ENCODE peak calls at places on chromosomes 3 and 15, in nine cellular contexts. K is OCI-LY7, E is H1, B is IMR-90, U is heart right ventricle, X is heart left ventricle, D is astrocyte, Y is Panc1, Q is K562. S is an unnamed sample.

GRCh38 chr15:50365570-50365969 is 10.6 kb upstream of the GABPB1 start:
- DNase-seq in K (no peak), E (no peak), B (no peak), U (no peak), X (no peak), D (no peak), Y (no peak), Q (no peak), S (no peak)

GRCh38 chr15:61381501-61381900 is 152.4 kb upstream of the RORA start:
- DNase-seq in K (no peak), E (no peak), B (no peak), U (no peak), X (no peak), D (no peak), Y (no peak), Q (no peak), S (no peak)

GRCh38 chr3:39290255-39290654 is 10.4 kb upstream of the CX3CR1 start:
- DNase-seq in K (no peak), E (no peak), B (no peak), U (no peak), X (no peak), D (no peak), Y (no peak), Q (no peak), S (no peak)

GRCh38 chr3:27943106-27943505 is 221.0 kb upstream of the EOMES start:
- DNase-seq in K (no peak), E (peak; percentile 55), B (no peak), U (no peak), X (no peak), D (no peak), Y (no peak), Q (no peak), S (no peak)

GRCh38 chr15:27679621-27680521 is 419.2 kb downstream of the OCA2 start:
- DNase-seq in K (no peak), E (no peak), B (no peak), U (no peak), X (no peak), D (peak; percentile 44), Y (no peak), Q (no peak), S (no peak)

GRCh38 chr3:29914861-29915524 is 634.1 kb downstream of the RBMS3 start:
- DNase-seq in K (no peak), E (no peak), B (peak; percentile 78), U (no peak), X (no peak), D (peak; percentile 75), Y (no peak), Q (no peak), S (no peak)

GRCh38 chr15:36797128-36797527 is 217.7 kb downstream of the CDIN1 start:
- DNase-seq in K (no peak), E (no peak), B (no peak), U (no peak), X (no peak), D (no peak), Y (no peak), Q (no peak), S (no peak)

GRCh38 chr3:149010504-149010951 is 19.2 kb downstream of the GYG1 start:
- DNase-seq in K (no peak), E (no peak), B (peak; percentile 87), U (no peak), X (no peak), D (peak; percentile 51), Y (no peak), Q (no peak), S (no peak)

GRCh38 chr15:78399081-78399480 is 38.9 kb upstream of the IREB2 start:
- DNase-seq in K (no peak), E (no peak), B (no peak), U (no peak), X (no peak), D (no peak), Y (no peak), Q (no peak), S (no peak)

GRCh38 chr15:100783296-100783695 is 96.3 kb upstream of the ALDH1A3 start:
- DNase-seq in K (no peak), E (peak; percentile 33), B (no peak), U (no peak), X (no peak), D (no peak), Y (no peak), Q (no peak), S (no peak)

GRCh38 chr15:38069506-38069905 is 135.1 kb downstream of the TMCO5A start:
- DNase-seq in K (peak; percentile 32), E (no peak), B (peak; percentile 86), U (peak; percentile 23), X (no peak), D (peak; percentile 87), Y (no peak), Q (no peak), S (no peak)

GRCh38 chr3:134132961-134133360 is 103.2 kb upstream of the SLCO2A1 start:
- DNase-seq in K (no peak), E (no peak), B (peak; percentile 35), U (no peak), X (no peak), D (no peak), Y (no peak), Q (no peak), S (no peak)

GRCh38 chr15:41928100-41928499 is 34.2 kb upstream of the SPTBN5 start:
- DNase-seq in K (no peak), E (no peak), B (no peak), U (no peak), X (no peak), D (no peak), Y (no peak), Q (no peak), S (no peak)

GRCh38 chr3:71563827-71564226 is 19.7 kb downstream of the FOXP1 start:
- DNase-seq in K (peak; percentile 94), E (no peak), B (no peak), U (no peak), X (no peak), D (no peak), Y (no peak), Q (no peak), S (no peak)

GRCh38 chr3:171187706-171188290 is 161.3 kb upstream of the SLC2A2 start:
- DNase-seq in K (peak; percentile 61), E (no peak), B (peak; percentile 48), U (peak; percentile 15), X (no peak), D (no peak), Y (no peak), Q (peak; percentile 49), S (no peak)

GRCh38 chr15:78626611-78627010 is 5.8 kb upstream of the CHRNA3 start:
- DNase-seq in K (no peak), E (no peak), B (no peak), U (no peak), X (no peak), D (no peak), Y (no peak), Q (no peak), S (no peak)

GRCh38 chr3:71707600-71707999 is 17.6 kb downstream of the EIF4E3 start:
- DNase-seq in K (no peak), E (no peak), B (peak; percentile 62), U (no peak), X (no peak), D (peak; percentile 75), Y (no peak), Q (no peak), S (no peak)

GRCh38 chr3:171967932-171968678 is 71.3 kb upstream of the FNDC3B start:
- DNase-seq in K (no peak), E (no peak), B (peak; percentile 85), U (peak; percentile 48), X (no peak), D (peak; percentile 100), Y (no peak), Q (no peak), S (no peak)

GRCh38 chr3:58333206-58334012 is 717 bp downstream of the PXK start:
- DNase-seq in K (peak; percentile 75), E (peak; percentile 58), B (no peak), U (peak; percentile 16), X (peak; percentile 29), D (no peak), Y (no peak), Q (peak; percentile 21), S (no peak)

GRCh38 chr15:89023311-89023961 is 64.8 kb upstream of the ABHD2 start:
- DNase-seq in K (no peak), E (no peak), B (peak; percentile 38), U (no peak), X (no peak), D (no peak), Y (no peak), Q (no peak), S (no peak)

GRCh38 chr15:60582370-60583036 is 103.6 kb upstream of the ICE2 start:
- DNase-seq in K (no peak), E (no peak), B (peak; percentile 54), U (no peak), X (no peak), D (peak; percentile 6), Y (no peak), Q (no peak), S (no peak)

GRCh38 chr3:176633511-176633910 is 563.8 kb downstream of the TBL1XR1 start:
- DNase-seq in K (no peak), E (no peak), B (no peak), U (no peak), X (no peak), D (no peak), Y (no peak), Q (peak; percentile 12), S (no peak)

GRCh38 chr3:136914739-136915138 is 43.0 kb upstream of the IL20RB start:
- DNase-seq in K (no peak), E (no peak), B (no peak), U (no peak), X (no peak), D (no peak), Y (no peak), Q (no peak), S (no peak)
- H3K9me3 ChIP-seq in K (peaks cover 12% of the 10 kb centered on the region), E (no peaks in the 10 kb centered on the region), B (no peaks in the 10 kb centered on the region), U (peaks cover 16% of the 10 kb centered on the region), X (peaks cover 14% of the 10 kb centered on the region), D (no peaks in the 10 kb centered on the region), Y (peaks cover 7% of the 10 kb centered on the region), Q (no peaks in the 10 kb centered on the region), S (peaks cover 19% of the 10 kb centered on the region)

GRCh38 chr3:132232231-132232792 is 84.9 kb upstream of the ACP3 start:
- DNase-seq in K (no peak), E (no peak), B (no peak), U (no peak), X (no peak), D (peak; percentile 2), Y (no peak), Q (no peak), S (no peak)
- H3K4me1 ChIP-seq in K (no peaks in the 10 kb centered on the region), E (no peaks in the 10 kb centered on the region), B (no peaks in the 10 kb centered on the region), U (no peaks in the 10 kb centered on the region), X (peaks cover 6% of the 10 kb centered on the region), D (no peaks in the 10 kb centered on the region), Y (no peaks in the 10 kb centered on the region), Q (no peaks in the 10 kb centered on the region), S (no peaks in the 10 kb centered on the region)

GRCh38 chr3:127915115-127915936 is at the start of gene KBTBD12:
- DNase-seq in K (no peak), E (peak; percentile 73), B (no peak), U (peak; percentile 66), X (peak; percentile 73), D (no peak), Y (no peak), Q (no peak), S (peak; percentile 62)
- TF ChIP-seq CTCF in K (no peak), E (no peak), B (no peak), U (peak; percentile 22), X (no peak), D (no peak), Y (no peak), Q (no peak), S (no peak)

DNA sequence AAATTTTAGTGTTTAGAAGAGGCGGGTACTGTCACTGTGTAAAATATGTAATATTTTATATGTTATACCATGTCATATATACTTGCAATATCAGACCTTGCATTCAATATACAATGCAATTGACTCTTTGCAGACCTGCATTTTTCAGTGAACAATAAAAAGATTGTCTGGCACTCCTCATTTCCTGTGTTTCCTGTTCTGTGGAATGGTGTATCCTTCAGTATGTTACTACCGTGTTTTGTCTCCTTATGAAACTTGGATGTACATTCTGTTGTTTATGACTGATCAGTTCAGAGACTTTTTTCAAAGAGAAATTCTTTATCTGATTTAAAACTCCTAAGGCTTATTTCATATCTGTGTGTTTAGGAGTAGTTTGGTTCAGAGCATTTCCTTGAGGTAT is 31.5 kb downstream of the APH1B start:
- DNase-seq in K (no peak), E (no peak), B (no peak), U (no peak), X (no peak), D (no peak), Y (no peak), Q (no peak), S (no peak)
- H3K9me3 ChIP-seq in K (no peaks in the 10 kb centered on the region), E (no peaks in the 10 kb centered on the region), B (no peaks in the 10 kb centered on the region), U (no peaks in the 10 kb centered on the region), X (no peaks in the 10 kb centered on the region), D (no peaks in the 10 kb centered on the region), Y (no peaks in the 10 kb centered on the region), Q (no peaks in the 10 kb centered on the region), S (no peaks in the 10 kb centered on the region)

S was measured in left ventricle myocardium inferior.